ENCODE peak calls at places on chromosomes 1 and 21, in seven cellular contexts. I is stomach; J is lower leg skin; V is fibroblast of lung; H is bronchial epithelial cell; E is CD8-positive, alpha-beta T cell; U is fibroblast of pulmonary artery. G is an unnamed sample.

GRCh38 chr1:59605761-59606160 is 209.0 kb upstream of the HOOK1 start:
- DNase-seq in I (no peak), J (no peak), V (peak; percentile 58), H (no peak), E (no peak), U (no peak), G (no peak)

GRCh38 chr1:204314209-204314892 is 45.4 kb downstream of the PLEKHA6 start:
- DNase-seq in I (no peak), J (no peak), V (no peak), H (peak; percentile 39), E (no peak), U (no peak), G (no peak)

GRCh38 chr1:233543338-233544255 is 70.3 kb upstream of the KCNK1 start:
- DNase-seq in I (no peak), J (peak; percentile 44), V (peak; percentile 99), H (peak; percentile 100), E (no peak), U (peak; percentile 69), G (no peak)

GRCh38 chr1:180724055-180724454 is 92.2 kb downstream of the XPR1 start:
- DNase-seq in I (no peak), J (no peak), V (no peak), H (no peak), E (no peak), U (no peak), G (no peak)

GRCh38 chr21:46205121-46205520 is 20.9 kb upstream of the SPATC1L start:
- DNase-seq in I (no peak), J (no peak), V (no peak), H (no peak), E (no peak), U (no peak), G (no peak)

GRCh38 chr1:194071200-194071599 is 884.8 kb upstream of the B3GALT2 start:
- DNase-seq in I (no peak), J (no peak), V (no peak), H (no peak), E (no peak), U (no peak), G (no peak)

GRCh38 chr1:186864296-186864695 is 35.5 kb downstream of the PLA2G4A start:
- DNase-seq in I (no peak), J (no peak), V (peak; percentile 47), H (no peak), E (no peak), U (no peak), G (no peak)

GRCh38 chr21:43924421-43925095 is 59.5 kb downstream of the AGPAT3 start:
- DNase-seq in I (no peak), J (no peak), V (no peak), H (no peak), E (no peak), U (no peak), G (no peak)

GRCh38 chr1:240946926-240947325 is 335.0 kb upstream of the GREM2 start:
- DNase-seq in I (no peak), J (no peak), V (peak; percentile 40), H (peak; percentile 1), E (no peak), U (peak; percentile 42), G (no peak)

DNA sequence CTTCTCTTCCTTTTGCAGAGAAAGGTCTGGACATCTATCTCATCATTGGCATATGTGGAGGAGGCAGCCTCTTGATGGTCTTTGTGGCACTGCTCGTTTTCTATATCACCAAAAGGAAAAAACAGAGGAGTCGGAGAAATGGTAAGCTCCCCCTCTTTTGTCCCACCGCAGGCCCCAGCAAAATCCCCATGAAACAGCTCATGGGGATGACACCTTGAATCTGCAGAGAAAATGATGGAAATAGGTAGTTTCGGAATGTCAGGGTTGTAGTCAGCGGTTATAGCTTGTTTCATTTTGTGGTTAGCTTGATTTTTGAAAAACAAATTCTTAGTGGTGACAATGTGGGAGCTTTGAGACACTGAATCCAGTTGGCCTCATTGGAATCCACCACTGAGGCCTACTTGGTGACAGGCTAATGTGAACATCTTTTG is 10.3 kb downstream of the CD2 start:
- DNase-seq in I (no peak), J (no peak), V (no peak), H (no peak), E (no peak), U (no peak), G (no peak)
- TF ChIP-seq CTCF in I (no peak), J (no peak), V (no peak), H (no peak), E (peak; percentile 7), U (no peak), G (no peak)

GRCh38 chr1:206469411-206469932 is 804 bp upstream of the IKBKE start:
- DNase-seq in I (peak; percentile 43), J (no peak), V (no peak), H (peak; percentile 40), E (no peak), U (no peak), G (no peak)
- H3K4me3 ChIP-seq in I (no peak overlapping the region), J (no peak overlapping the region), V (no peak overlapping the region), H (no peak overlapping the region), E (peak overlapping the region; percentile 89), U (peak overlapping the region; percentile 92), G (no peak overlapping the region)

GRCh38 chr1:156970017-156970416 is 49.6 kb downstream of the LRRC71 start:
- DNase-seq in I (no peak), J (no peak), V (no peak), H (peak; percentile 13), E (no peak), U (peak; percentile 31), G (no peak)
- TF ChIP-seq CTCF in I (no peak), J (no peak), V (peak; percentile 9), H (no peak), E (peak; percentile 18), U (peak; percentile 27), G (peak; percentile 25)

GRCh38 chr1:183233113-183233512 is 47.0 kb downstream of the LAMC2 start:
- DNase-seq in I (no peak), J (no peak), V (no peak), H (no peak), E (no peak), U (no peak), G (no peak)

GRCh38 chr1:183237046-183237445 is 51.0 kb downstream of the LAMC2 start:
- DNase-seq in I (no peak), J (no peak), V (no peak), H (no peak), E (no peak), U (no peak), G (no peak)

GRCh38 chr1:183235503-183235902 is 49.4 kb downstream of the LAMC2 start:
- DNase-seq in I (no peak), J (no peak), V (no peak), H (no peak), E (no peak), U (no peak), G (no peak)

GRCh38 chr1:183236158-183236725 is 50.2 kb downstream of the LAMC2 start:
- DNase-seq in I (no peak), J (no peak), V (no peak), H (no peak), E (no peak), U (no peak), G (no peak)

GRCh38 chr1:183234660-183235476 is 48.8 kb downstream of the LAMC2 start:
- DNase-seq in I (peak; percentile 45), J (peak; percentile 88), V (peak; percentile 98), H (peak; percentile 98), E (no peak), U (peak; percentile 99), G (peak; percentile 97)
- H3K4me3 ChIP-seq in I (peak overlapping the region; percentile 29), J (no peak overlapping the region), V (peak overlapping the region; percentile 33), H (no peak overlapping the region), E (no peak overlapping the region), U (peak overlapping the region; percentile 43), G (peak overlapping the region; percentile 48)

GRCh38 chr1:205660361-205660760 is 19.9 kb downstream of the SLC45A3 start:
- DNase-seq in I (no peak), J (no peak), V (no peak), H (no peak), E (no peak), U (no peak), G (no peak)
- TF ChIP-seq CTCF in I (no peak), J (no peak), V (no peak), H (no peak), E (no peak), U (no peak), G (no peak)

GRCh38 chr1:11649624-11650330 is 4.5 kb downstream of the FBXO2 start:
- DNase-seq in I (no peak), J (no peak), V (no peak), H (no peak), E (no peak), U (no peak), G (no peak)
- H3K4me3 ChIP-seq in I (no peak overlapping the region), J (no peak overlapping the region), V (no peak overlapping the region), H (no peak overlapping the region), E (peak overlapping the region; percentile 25), U (no peak overlapping the region), G (no peak overlapping the region)

GRCh38 chr1:15848929-15849774 is 1.6 kb downstream of the SPEN start:
- DNase-seq in I (peak; percentile 86), J (peak; percentile 84), V (peak; percentile 83), H (peak; percentile 82), E (peak; percentile 47), U (peak; percentile 82), G (peak; percentile 66)

GRCh38 chr1:15849775-15850449 is 2.4 kb downstream of the SPEN start:
- DNase-seq in I (peak; percentile 29), J (peak; percentile 47), V (peak; percentile 72), H (peak; percentile 72), E (no peak), U (peak; percentile 41), G (peak; percentile 45)

GRCh38 chr1:15847893-15848142 is 311 bp downstream of the SPEN start:
- DNase-seq in I (no peak), J (peak; percentile 34), V (no peak), H (no peak), E (no peak), U (no peak), G (no peak)

GRCh38 chr1:15848143-15848928 is 829 bp downstream of the SPEN start:
- DNase-seq in I (peak; percentile 45), J (peak; percentile 27), V (peak; percentile 39), H (no peak), E (peak; percentile 42), U (peak; percentile 23), G (no peak)

GRCh38 chr1:15847100-15847892 is at the start of gene SPEN:
- DNase-seq in I (peak; percentile 99), J (peak; percentile 95), V (peak; percentile 97), H (peak; percentile 91), E (peak; percentile 96), U (peak; percentile 97), G (peak; percentile 83)
- TF ChIP-seq CTCF in I (no peak), J (no peak), V (no peak), H (no peak), E (no peak), U (no peak), G (no peak)